ENCODE peak calls at places on chromosomes 5 and 9, in five cellular contexts. One of them, this sample, is unnamed.

GRCh38 chr9:23447166-23447565 is 378.9 kb downstream of the ELAVL2 start:
- DNase-seq in HCT116: no peak
- DNase-seq in endothelial cell of umbilical vein: peak; percentile 11
- DNase-seq in A549: no peak
- DNase-seq in GM12878: no peak
- DNase-seq in this sample: no peak

GRCh38 chr9:76690575-76691370 is 73.5 kb upstream of the PCA3 start:
- DNase-seq in HCT116: no peak
- DNase-seq in endothelial cell of umbilical vein: no peak
- DNase-seq in A549: no peak
- DNase-seq in GM12878: no peak
- DNase-seq in this sample: no peak

GRCh38 chr9:107637421-107638420 is 148.2 kb upstream of the KLF4 start:
- DNase-seq in HCT116: no peak
- DNase-seq in endothelial cell of umbilical vein: peak; percentile 99
- DNase-seq in A549: peak; percentile 78
- DNase-seq in GM12878: no peak
- DNase-seq in this sample: peak; percentile 79

GRCh38 chr5:80141681-80142080 is 106.5 kb downstream of the THBS4 start:
- DNase-seq in HCT116: no peak
- DNase-seq in endothelial cell of umbilical vein: no peak
- DNase-seq in A549: no peak
- DNase-seq in GM12878: no peak
- DNase-seq in this sample: no peak

GRCh38 chr5:138177936-138178515 is 404 bp downstream of the BRD8 start:
- DNase-seq in HCT116: no peak
- DNase-seq in endothelial cell of umbilical vein: peak; percentile 60
- DNase-seq in A549: peak; percentile 43
- DNase-seq in GM12878: no peak
- DNase-seq in this sample: peak; percentile 39

GRCh38 chr9:97564291-97565175 is 63.1 kb downstream of the TMOD1 start:
- DNase-seq in HCT116: no peak
- DNase-seq in endothelial cell of umbilical vein: peak; percentile 89
- DNase-seq in A549: peak; percentile 21
- DNase-seq in GM12878: no peak
- DNase-seq in this sample: no peak

GRCh38 chr9:134294228-134295071 is 31.8 kb upstream of the RXRA start:
- DNase-seq in HCT116: no peak
- DNase-seq in endothelial cell of umbilical vein: no peak
- DNase-seq in A549: no peak
- DNase-seq in GM12878: no peak
- DNase-seq in this sample: no peak

GRCh38 chr9:19185191-19185590 is 45.3 kb upstream of the DENND4C start:
- DNase-seq in HCT116: no peak
- DNase-seq in endothelial cell of umbilical vein: no peak
- DNase-seq in A549: no peak
- DNase-seq in GM12878: no peak
- DNase-seq in this sample: no peak

GRCh38 chr5:180347651-180348050 is 5.5 kb downstream of the GFPT2 start:
- DNase-seq in HCT116: no peak
- DNase-seq in endothelial cell of umbilical vein: no peak
- DNase-seq in A549: no peak
- DNase-seq in GM12878: no peak
- DNase-seq in this sample: no peak

GRCh38 chr5:132233081-132233480 is 5.4 kb upstream of the P4HA2 start:
- DNase-seq in HCT116: no peak
- DNase-seq in endothelial cell of umbilical vein: no peak
- DNase-seq in A549: no peak
- DNase-seq in GM12878: no peak
- DNase-seq in this sample: no peak

GRCh38 chr5:6250121-6250520 is 128.2 kb downstream of the MED10 start:
- DNase-seq in HCT116: no peak
- DNase-seq in endothelial cell of umbilical vein: no peak
- DNase-seq in A549: no peak
- DNase-seq in GM12878: no peak
- DNase-seq in this sample: no peak

GRCh38 chr9:131630206-131630831 is 85.0 kb downstream of the PRRT1B start:
- DNase-seq in HCT116: no peak
- DNase-seq in endothelial cell of umbilical vein: no peak
- DNase-seq in A549: no peak
- DNase-seq in GM12878: peak; percentile 75
- DNase-seq in this sample: no peak

GRCh38 chr9:127664678-127665507 is 41.9 kb upstream of the CFAP157 start:
- DNase-seq in HCT116: no peak
- DNase-seq in endothelial cell of umbilical vein: peak; percentile 67
- DNase-seq in A549: no peak
- DNase-seq in GM12878: no peak
- DNase-seq in this sample: no peak

GRCh38 chr5:41270423-41271251 is 57.3 kb upstream of the C6 start:
- DNase-seq in HCT116: peak; percentile 33
- DNase-seq in endothelial cell of umbilical vein: peak; percentile 43
- DNase-seq in A549: peak; percentile 12
- DNase-seq in GM12878: no peak
- DNase-seq in this sample: peak; percentile 50

GRCh38 chr9:36187414-36187813 is 3.3 kb upstream of the CLTA start:
- DNase-seq in HCT116: no peak
- DNase-seq in endothelial cell of umbilical vein: no peak
- DNase-seq in A549: no peak
- DNase-seq in GM12878: peak; percentile 16
- DNase-seq in this sample: no peak

GRCh38 chr5:97067296-97067695 is 75.1 kb downstream of the LIX1 start:
- DNase-seq in HCT116: no peak
- DNase-seq in endothelial cell of umbilical vein: no peak
- DNase-seq in A549: no peak
- DNase-seq in GM12878: no peak
- DNase-seq in this sample: no peak

GRCh38 chr5:112812549-112812948 is 48.5 kb upstream of the SRP19 start:
- DNase-seq in HCT116: no peak
- DNase-seq in endothelial cell of umbilical vein: no peak
- DNase-seq in A549: no peak
- DNase-seq in GM12878: no peak
- DNase-seq in this sample: no peak

DNA sequence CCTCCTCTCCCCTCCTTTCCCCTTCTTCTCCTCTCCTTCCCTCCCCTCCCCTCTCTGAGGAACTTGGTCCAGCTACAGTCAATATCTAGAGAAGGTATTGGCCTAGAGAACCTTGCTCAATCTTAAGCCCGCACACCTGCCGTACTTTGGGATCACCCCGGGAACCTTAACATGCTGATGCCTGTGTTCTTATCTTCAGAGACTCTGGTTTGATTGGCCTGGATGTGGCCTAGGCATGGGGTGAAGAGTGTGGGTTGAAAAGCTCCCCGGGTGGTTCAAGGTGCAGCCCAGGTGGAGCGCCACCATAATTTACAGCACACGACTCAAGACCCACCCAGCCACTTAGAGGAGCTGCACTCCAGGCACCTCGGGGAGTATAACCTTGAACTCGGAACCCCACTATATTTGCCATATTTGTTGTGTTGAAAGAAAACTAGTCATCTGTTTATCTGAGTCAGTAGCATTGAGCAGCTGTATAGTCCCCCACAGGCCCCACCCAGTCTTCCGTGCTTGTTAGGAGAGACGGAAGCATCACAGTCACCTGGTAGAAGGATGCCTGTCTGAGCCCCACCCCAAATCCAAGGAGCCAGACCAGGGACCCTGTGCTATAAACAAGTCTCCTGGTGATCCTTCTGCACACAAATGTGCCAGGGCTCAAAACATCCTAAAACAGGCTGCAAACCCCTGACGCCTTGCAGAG is 14.4 kb upstream of the PHF19 start:
- DNase-seq in HCT116: no peak
- DNase-seq in endothelial cell of umbilical vein: no peak
- DNase-seq in A549: no peak
- DNase-seq in GM12878: no peak
- DNase-seq in this sample: no peak
- TF ChIP-seq MAX in HCT116: no peak
- TF ChIP-seq MAX in endothelial cell of umbilical vein: no peak
- TF ChIP-seq MAX in A549: no peak
- TF ChIP-seq MAX in GM12878: no peak
- TF ChIP-seq MAX in this sample: no peak

GRCh38 chr5:160192424-160192823 is 36.9 kb upstream of the FABP6 start:
- DNase-seq in HCT116: no peak
- DNase-seq in endothelial cell of umbilical vein: no peak
- DNase-seq in A549: no peak
- DNase-seq in GM12878: no peak
- DNase-seq in this sample: no peak

GRCh38 chr5:160199410-160199911 is 29.8 kb upstream of the FABP6 start:
- DNase-seq in HCT116: no peak
- DNase-seq in endothelial cell of umbilical vein: peak; percentile 42
- DNase-seq in A549: peak; percentile 77
- DNase-seq in GM12878: no peak
- DNase-seq in this sample: peak; percentile 71

GRCh38 chr5:160198886-160199409 is 30.4 kb upstream of the FABP6 start:
- DNase-seq in HCT116: no peak
- DNase-seq in endothelial cell of umbilical vein: no peak
- DNase-seq in A549: no peak
- DNase-seq in GM12878: no peak
- DNase-seq in this sample: no peak

GRCh38 chr5:160198148-160198545 is 31.2 kb upstream of the FABP6 start:
- DNase-seq in HCT116: no peak
- DNase-seq in endothelial cell of umbilical vein: no peak
- DNase-seq in A549: no peak
- DNase-seq in GM12878: no peak
- DNase-seq in this sample: no peak

DNA sequence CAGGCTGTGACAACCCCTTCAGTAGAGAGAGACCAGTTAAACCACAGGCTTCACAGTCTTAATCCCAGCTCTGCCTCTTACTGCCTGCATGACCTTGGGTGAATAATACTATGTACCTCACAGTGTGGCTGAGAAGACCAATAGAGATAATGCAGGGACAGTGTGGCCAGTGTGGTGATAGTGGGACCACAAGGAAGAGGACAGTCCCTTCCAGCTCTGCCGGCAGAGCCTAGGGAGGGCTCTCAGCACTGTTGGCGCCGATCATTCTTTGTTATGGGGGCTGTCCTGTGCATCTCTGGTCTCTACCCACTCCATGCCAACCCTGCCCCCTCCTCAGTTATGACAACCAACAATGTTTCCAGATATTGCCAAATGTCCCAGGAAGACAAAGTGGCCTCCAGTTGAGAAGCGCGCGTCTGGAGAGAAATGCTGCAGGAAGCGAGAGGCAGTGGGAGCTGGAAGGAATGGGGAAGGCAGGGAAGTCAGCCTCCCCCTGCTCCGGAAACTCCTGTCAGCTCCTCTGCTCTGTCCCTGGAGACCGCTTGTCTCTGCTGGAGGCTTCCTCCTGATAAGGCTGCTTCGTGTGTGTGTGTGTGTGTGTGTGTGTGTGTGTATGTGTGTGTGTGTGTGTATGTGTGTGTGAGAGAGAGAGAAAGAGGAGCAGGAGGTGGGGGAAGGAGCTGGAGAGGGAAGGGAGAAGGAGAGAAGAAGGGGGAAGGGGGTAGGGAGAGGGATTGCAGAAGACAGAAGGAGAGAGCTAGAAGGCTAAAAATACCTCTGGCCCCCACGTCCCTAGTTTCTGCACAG is 31.8 kb upstream of the FABP6 start:
- DNase-seq in HCT116: no peak
- DNase-seq in endothelial cell of umbilical vein: peak; percentile 13
- DNase-seq in A549: no peak
- DNase-seq in GM12878: no peak
- DNase-seq in this sample: peak; percentile 93
- TF ChIP-seq MAX in HCT116: no peak
- TF ChIP-seq MAX in endothelial cell of umbilical vein: no peak
- TF ChIP-seq MAX in A549: no peak
- TF ChIP-seq MAX in GM12878: no peak
- TF ChIP-seq MAX in this sample: peak; percentile 11

GRCh38 chr9:84228130-84228735 is 112.3 kb downstream of the SLC28A3 start:
- DNase-seq in HCT116: no peak
- DNase-seq in endothelial cell of umbilical vein: no peak
- DNase-seq in A549: no peak
- DNase-seq in GM12878: no peak
- DNase-seq in this sample: no peak
- TF ChIP-seq MAX in HCT116: no peak
- TF ChIP-seq MAX in endothelial cell of umbilical vein: no peak
- TF ChIP-seq MAX in A549: no peak
- TF ChIP-seq MAX in GM12878: no peak
- TF ChIP-seq MAX in this sample: no peak

GRCh38 chr5:175700991-175701390 is 43.1 kb downstream of the HRH2 start:
- DNase-seq in HCT116: peak; percentile 13
- DNase-seq in endothelial cell of umbilical vein: no peak
- DNase-seq in A549: peak; percentile 40
- DNase-seq in GM12878: no peak
- DNase-seq in this sample: peak; percentile 16
- TF ChIP-seq MAX in HCT116: no peak
- TF ChIP-seq MAX in endothelial cell of umbilical vein: no peak
- TF ChIP-seq MAX in A549: no peak
- TF ChIP-seq MAX in GM12878: no peak
- TF ChIP-seq MAX in this sample: no peak

GRCh38 chr5:136174021-136174659 is 18.8 kb downstream of the SMIM32 start:
- DNase-seq in HCT116: peak; percentile 15
- DNase-seq in endothelial cell of umbilical vein: peak; percentile 57
- DNase-seq in A549: peak; percentile 55
- DNase-seq in GM12878: peak; percentile 12
- DNase-seq in this sample: peak; percentile 52
- TF ChIP-seq MAX in HCT116: no peak
- TF ChIP-seq MAX in endothelial cell of umbilical vein: no peak
- TF ChIP-seq MAX in A549: no peak
- TF ChIP-seq MAX in GM12878: no peak
- TF ChIP-seq MAX in this sample: no peak

GRCh38 chr5:169917425-169917824 is 62.9 kb downstream of the INSYN2B start:
- DNase-seq in HCT116: no peak
- DNase-seq in endothelial cell of umbilical vein: no peak
- DNase-seq in A549: no peak
- DNase-seq in GM12878: no peak
- DNase-seq in this sample: no peak

GRCh38 chr5:169910393-169910792 is 69.9 kb downstream of the INSYN2B start:
- DNase-seq in HCT116: no peak
- DNase-seq in endothelial cell of umbilical vein: no peak
- DNase-seq in A549: no peak
- DNase-seq in GM12878: no peak
- DNase-seq in this sample: no peak

GRCh38 chr5:169911448-169912212 is 68.7 kb downstream of the INSYN2B start:
- DNase-seq in HCT116: no peak
- DNase-seq in endothelial cell of umbilical vein: no peak
- DNase-seq in A549: no peak
- DNase-seq in GM12878: no peak
- DNase-seq in this sample: no peak

GRCh38 chr5:169913479-169913878 is 66.8 kb downstream of the INSYN2B start:
- DNase-seq in HCT116: no peak
- DNase-seq in endothelial cell of umbilical vein: no peak
- DNase-seq in A549: no peak
- DNase-seq in GM12878: no peak
- DNase-seq in this sample: no peak

GRCh38 chr5:169914766-169915165 is 65.5 kb downstream of the INSYN2B start:
- DNase-seq in HCT116: no peak
- DNase-seq in endothelial cell of umbilical vein: peak; percentile 10
- DNase-seq in A549: no peak
- DNase-seq in GM12878: no peak
- DNase-seq in this sample: no peak
- TF ChIP-seq MAX in HCT116: no peak
- TF ChIP-seq MAX in endothelial cell of umbilical vein: no peak
- TF ChIP-seq MAX in A549: no peak
- TF ChIP-seq MAX in GM12878: no peak
- TF ChIP-seq MAX in this sample: no peak

This sample was measured in NB4.